ENCODE peak calls at places on chromosomes 5 and 9, in four cellular contexts. One of them, this sample, is unnamed.
A peak's percentile ranks its signal among the peaks of the same experiment; 100 is the strongest.

GRCh38 chr5:407801-408268 is 35.1 kb upstream of the EXOC3 start:
- DNase-seq in colonic mucosa: no peak
- DNase-seq in gastrocnemius medialis: no peak
- DNase-seq in heart right ventricle: no peak
- DNase-seq in this sample: no peak

GRCh38 chr9:37621299-37621934 is 29.0 kb upstream of the TOMM5 start:
- DNase-seq in colonic mucosa: no peak
- DNase-seq in gastrocnemius medialis: no peak
- DNase-seq in heart right ventricle: no peak
- DNase-seq in this sample: no peak

GRCh38 chr5:149362541-149362940 is 4.7 kb downstream of the PCYOX1L start:
- DNase-seq in colonic mucosa: no peak
- DNase-seq in gastrocnemius medialis: no peak
- DNase-seq in heart right ventricle: no peak
- DNase-seq in this sample: no peak

GRCh38 chr5:79133657-79134451 is 22.2 kb downstream of the BHMT start:
- DNase-seq in colonic mucosa: peak; percentile 72
- DNase-seq in gastrocnemius medialis: peak; percentile 23
- DNase-seq in heart right ventricle: peak; percentile 60
- DNase-seq in this sample: peak; percentile 74

GRCh38 chr5:16550316-16550952 is 66.4 kb downstream of the RETREG1 start:
- DNase-seq in colonic mucosa: peak; percentile 65
- DNase-seq in gastrocnemius medialis: peak; percentile 62
- DNase-seq in heart right ventricle: peak; percentile 28
- DNase-seq in this sample: peak; percentile 67

GRCh38 chr5:112407666-112408065 is 11.4 kb downstream of the EPB41L4A start:
- DNase-seq in colonic mucosa: no peak
- DNase-seq in gastrocnemius medialis: no peak
- DNase-seq in heart right ventricle: no peak
- DNase-seq in this sample: no peak

GRCh38 chr9:12775963-12776774 is 1.3 kb downstream of the LURAP1L start:
- DNase-seq in colonic mucosa: peak; percentile 91
- DNase-seq in gastrocnemius medialis: peak; percentile 66
- DNase-seq in heart right ventricle: peak; percentile 82
- DNase-seq in this sample: peak; percentile 88

GRCh38 chr5:37580106-37580505 is 201.0 kb downstream of the WDR70 start:
- DNase-seq in colonic mucosa: no peak
- DNase-seq in gastrocnemius medialis: no peak
- DNase-seq in heart right ventricle: no peak
- DNase-seq in this sample: no peak

GRCh38 chr5:110768138-110768845 is 29.5 kb downstream of the SLC25A46 start:
- DNase-seq in colonic mucosa: no peak
- DNase-seq in gastrocnemius medialis: no peak
- DNase-seq in heart right ventricle: no peak
- DNase-seq in this sample: no peak

GRCh38 chr5:93658044-93658443 is 75.0 kb downstream of the NR2F1 start:
- DNase-seq in colonic mucosa: no peak
- DNase-seq in gastrocnemius medialis: no peak
- DNase-seq in heart right ventricle: no peak
- DNase-seq in this sample: no peak

GRCh38 chr9:134025606-134026541 is 593 bp downstream of the BRD3OS start:
- DNase-seq in colonic mucosa: peak; percentile 39
- DNase-seq in gastrocnemius medialis: no peak
- DNase-seq in heart right ventricle: peak; percentile 34
- DNase-seq in this sample: peak; percentile 40

GRCh38 chr5:178424141-178424855 is 165.9 kb downstream of the COL23A1 start:
- DNase-seq in colonic mucosa: no peak
- DNase-seq in gastrocnemius medialis: no peak
- DNase-seq in heart right ventricle: no peak
- DNase-seq in this sample: no peak

GRCh38 chr9:85740821-85741111 is 988 bp downstream of the AGTPBP1 start:
- DNase-seq in colonic mucosa: no peak
- DNase-seq in gastrocnemius medialis: no peak
- DNase-seq in heart right ventricle: no peak
- DNase-seq in this sample: no peak

GRCh38 chr5:115575167-115576070 is 26.9 kb downstream of the TICAM2 start:
- DNase-seq in colonic mucosa: no peak
- DNase-seq in gastrocnemius medialis: no peak
- DNase-seq in heart right ventricle: no peak
- DNase-seq in this sample: peak; percentile 46

GRCh38 chr5:116577064-116577788 is 2.6 kb upstream of the SEMA6A start:
- DNase-seq in colonic mucosa: no peak
- DNase-seq in gastrocnemius medialis: no peak
- DNase-seq in heart right ventricle: no peak
- DNase-seq in this sample: no peak

GRCh38 chr5:56838409-56839039 is 23.2 kb downstream of the MAP3K1 start:
- DNase-seq in colonic mucosa: no peak
- DNase-seq in gastrocnemius medialis: no peak
- DNase-seq in heart right ventricle: no peak
- DNase-seq in this sample: peak; percentile 70

GRCh38 chr9:128916204-128916603 is 4.6 kb upstream of the PHYHD1 start:
- DNase-seq in colonic mucosa: no peak
- DNase-seq in gastrocnemius medialis: peak; percentile 59
- DNase-seq in heart right ventricle: no peak
- DNase-seq in this sample: peak; percentile 41

GRCh38 chr5:65867509-65868195 is 58.7 kb upstream of the ERBIN start:
- DNase-seq in colonic mucosa: no peak
- DNase-seq in gastrocnemius medialis: no peak
- DNase-seq in heart right ventricle: no peak
- DNase-seq in this sample: no peak

GRCh38 chr5:138696501-138696900 is 56.7 kb upstream of the CTNNA1 start:
- DNase-seq in colonic mucosa: no peak
- DNase-seq in gastrocnemius medialis: no peak
- DNase-seq in heart right ventricle: no peak
- DNase-seq in this sample: peak; percentile 21

GRCh38 chr5:98827161-98827560 is 53.7 kb downstream of the RGMB start:
- DNase-seq in colonic mucosa: no peak
- DNase-seq in gastrocnemius medialis: no peak
- DNase-seq in heart right ventricle: no peak
- DNase-seq in this sample: peak; percentile 54

GRCh38 chr5:37005252-37005651 is 128.7 kb downstream of the NIPBL start:
- DNase-seq in colonic mucosa: no peak
- DNase-seq in gastrocnemius medialis: no peak
- DNase-seq in heart right ventricle: no peak
- DNase-seq in this sample: peak; percentile 3

GRCh38 chr9:121768416-121769015 is 117.1 kb downstream of the DAB2IP start:
- DNase-seq in colonic mucosa: no peak
- DNase-seq in gastrocnemius medialis: no peak
- DNase-seq in heart right ventricle: no peak
- DNase-seq in this sample: no peak